ENCODE peak calls at places on chromosomes 12 and 14, in four cellular contexts. One of them, this sample, is unnamed.

GRCh38 chr12:121925361-121925725 is 7.0 kb downstream of the CFAP251 start:
- DNase-seq in IMR-90: peak
- DNase-seq in H1: no peak
- DNase-seq in H9: no peak
- DNase-seq in this sample: no peak

GRCh38 chr14:32382704-32383103 is 53.6 kb downstream of the AKAP6 start:
- DNase-seq in IMR-90: no peak
- DNase-seq in H1: no peak
- DNase-seq in H9: no peak
- DNase-seq in this sample: peak

GRCh38 chr12:3480744-3481143 is 10.3 kb upstream of the PRMT8 start:
- DNase-seq in IMR-90: no peak
- DNase-seq in H1: no peak
- DNase-seq in H9: no peak
- DNase-seq in this sample: no peak

GRCh38 chr14:31541702-31542101 is 19.5 kb upstream of the NUBPL start:
- DNase-seq in IMR-90: no peak
- DNase-seq in H1: no peak
- DNase-seq in H9: no peak
- DNase-seq in this sample: no peak

GRCh38 chr12:10220398-10221077 is 7.9 kb downstream of the GABARAPL1 start:
- DNase-seq in IMR-90: peak
- DNase-seq in H1: no peak
- DNase-seq in H9: no peak
- DNase-seq in this sample: no peak

GRCh38 chr14:69170848-69171247 is 17.9 kb upstream of the DCAF5 start:
- DNase-seq in IMR-90: peak
- DNase-seq in H1: no peak
- DNase-seq in H9: no peak
- DNase-seq in this sample: no peak

GRCh38 chr14:93648440-93649168 is 139.7 kb downstream of the PRIMA1 start:
- DNase-seq in IMR-90: no peak
- DNase-seq in H1: no peak
- DNase-seq in H9: peak
- DNase-seq in this sample: peak

GRCh38 chr14:69674546-69675245 is 63.3 kb downstream of the SUSD6 start:
- DNase-seq in IMR-90: no peak
- DNase-seq in H1: no peak
- DNase-seq in H9: no peak
- DNase-seq in this sample: no peak

GRCh38 chr14:32085182-32085844 is 8.2 kb downstream of the ARHGAP5 start:
- DNase-seq in IMR-90: no peak
- DNase-seq in H1: no peak
- DNase-seq in H9: no peak
- DNase-seq in this sample: peak

GRCh38 chr12:92028039-92028709 is 117.5 kb downstream of the BTG1 start:
- DNase-seq in IMR-90: no peak
- DNase-seq in H1: no peak
- DNase-seq in H9: no peak
- DNase-seq in this sample: no peak

GRCh38 chr12:52514471-52515318 is 5.5 kb downstream of the KRT5 start:
- DNase-seq in IMR-90: no peak
- DNase-seq in H1: no peak
- DNase-seq in H9: no peak
- DNase-seq in this sample: no peak

GRCh38 chr12:91182664-91183455 is at the start of gene DCN:
- DNase-seq in IMR-90: peak
- DNase-seq in H1: no peak
- DNase-seq in H9: no peak
- DNase-seq in this sample: no peak

GRCh38 chr12:2640281-2640680 is 154.5 kb upstream of the FKBP4 start:
- DNase-seq in IMR-90: no peak
- DNase-seq in H1: no peak
- DNase-seq in H9: no peak
- DNase-seq in this sample: no peak

GRCh38 chr14:103551338-103551762 is 11.1 kb downstream of the BAG5 start:
- DNase-seq in IMR-90: no peak
- DNase-seq in H1: no peak
- DNase-seq in H9: no peak
- DNase-seq in this sample: no peak

GRCh38 chr12:80504389-80505153 is 60.5 kb downstream of the PTPRQ start:
- DNase-seq in IMR-90: peak
- DNase-seq in H1: no peak
- DNase-seq in H9: no peak
- DNase-seq in this sample: no peak

GRCh38 chr14:59484611-59485174 is 376 bp downstream of the JKAMP start:
- DNase-seq in IMR-90: peak
- DNase-seq in H1: no peak
- DNase-seq in H9: no peak
- DNase-seq in this sample: no peak

GRCh38 chr14:80663541-80663940 is 278.0 kb downstream of the CEP128 start:
- DNase-seq in IMR-90: no peak
- DNase-seq in H1: no peak
- DNase-seq in H9: no peak
- DNase-seq in this sample: no peak

DNA sequence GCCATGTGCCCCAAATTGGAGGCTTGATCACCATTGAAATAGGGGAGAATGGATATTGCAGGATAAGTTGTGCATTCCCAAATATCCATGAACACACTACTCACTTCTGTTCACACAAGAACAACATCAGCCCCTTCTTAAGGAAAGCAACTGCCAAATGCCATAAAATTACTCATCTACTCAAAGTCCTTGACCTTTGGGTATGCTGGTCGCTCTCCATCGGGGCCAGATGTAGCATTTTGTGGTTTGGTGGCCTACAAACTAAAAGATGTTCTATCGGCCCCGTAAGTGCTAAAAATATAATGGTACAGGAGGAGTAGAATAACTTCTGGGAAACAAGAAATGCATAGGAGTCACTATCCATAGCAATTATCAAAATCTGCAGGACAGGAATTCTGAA is 362.6 kb downstream of the AEBP2 start:
- DNase-seq in IMR-90: no peak
- DNase-seq in H1: no peak
- DNase-seq in H9: no peak
- DNase-seq in this sample: no peak
- H3K56ac ChIP-seq in IMR-90: no peak
- H3K56ac ChIP-seq in H1: no peak
- H3K56ac ChIP-seq in H9: no peak
- H3K56ac ChIP-seq in this sample: no peak

GRCh38 chr14:53519137-53519536 is 366.0 kb upstream of the DDHD1 start:
- DNase-seq in IMR-90: peak
- DNase-seq in H1: no peak
- DNase-seq in H9: no peak
- DNase-seq in this sample: no peak

GRCh38 chr14:53515264-53515663 is 362.1 kb upstream of the DDHD1 start:
- DNase-seq in IMR-90: peak
- DNase-seq in H1: no peak
- DNase-seq in H9: no peak
- DNase-seq in this sample: no peak

GRCh38 chr14:53516261-53516774 is 363.2 kb upstream of the DDHD1 start:
- DNase-seq in IMR-90: peak
- DNase-seq in H1: no peak
- DNase-seq in H9: no peak
- DNase-seq in this sample: no peak

GRCh38 chr14:53520529-53520928 is 367.4 kb upstream of the DDHD1 start:
- DNase-seq in IMR-90: no peak
- DNase-seq in H1: no peak
- DNase-seq in H9: no peak
- DNase-seq in this sample: no peak

DNA sequence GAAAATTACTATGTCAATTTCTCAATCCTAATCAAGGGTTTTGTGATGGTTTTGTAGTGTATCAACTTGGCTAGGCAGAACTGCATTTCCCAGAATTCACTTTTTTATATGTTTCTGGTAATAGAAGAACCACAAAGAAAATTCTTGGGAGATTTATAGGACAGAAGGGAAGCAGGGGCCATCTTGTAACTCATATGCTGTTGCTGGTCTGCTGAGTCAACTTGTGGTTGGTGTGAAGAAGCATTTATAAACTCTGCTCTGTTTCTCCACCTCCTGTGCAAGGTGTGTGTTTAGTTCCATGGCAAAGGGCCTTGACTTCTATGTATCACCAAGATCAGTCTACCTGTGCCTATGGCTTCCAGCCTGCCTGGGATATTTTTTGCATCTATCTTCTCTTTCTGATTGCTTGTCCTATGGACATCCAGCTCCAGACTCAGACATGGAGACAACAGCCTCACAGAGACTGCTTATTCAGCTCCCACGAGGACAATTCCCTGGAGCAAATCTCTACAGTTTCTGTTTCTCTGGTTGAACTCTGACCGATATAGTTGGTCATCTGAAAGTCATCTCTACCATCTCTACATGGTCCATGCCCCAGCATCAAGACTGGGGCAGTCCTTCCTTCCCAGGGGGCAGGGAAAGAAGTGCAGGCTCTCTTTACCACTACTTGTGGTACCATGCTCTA is 364.3 kb upstream of the DDHD1 start:
- DNase-seq in IMR-90: peak
- DNase-seq in H1: no peak
- DNase-seq in H9: no peak
- DNase-seq in this sample: no peak
- H3K56ac ChIP-seq in IMR-90: peak
- H3K56ac ChIP-seq in H1: no peak
- H3K56ac ChIP-seq in H9: no peak
- H3K56ac ChIP-seq in this sample: no peak

GRCh38 chr14:23403139-23403438 is 5.0 kb downstream of the MYH6 start:
- DNase-seq in IMR-90: no peak
- DNase-seq in H1: no peak
- DNase-seq in H9: no peak
- DNase-seq in this sample: no peak

GRCh38 chr14:23405516-23406025 is 2.5 kb downstream of the MYH6 start:
- DNase-seq in IMR-90: no peak
- DNase-seq in H1: no peak
- DNase-seq in H9: no peak
- DNase-seq in this sample: no peak

GRCh38 chr14:23405096-23405495 is 3.0 kb downstream of the MYH6 start:
- DNase-seq in IMR-90: no peak
- DNase-seq in H1: no peak
- DNase-seq in H9: no peak
- DNase-seq in this sample: no peak

GRCh38 chr14:23403908-23404307 is 4.2 kb downstream of the MYH6 start:
- DNase-seq in IMR-90: no peak
- DNase-seq in H1: no peak
- DNase-seq in H9: no peak
- DNase-seq in this sample: no peak

GRCh38 chr14:23404331-23404900 is 3.7 kb downstream of the MYH6 start:
- DNase-seq in IMR-90: no peak
- DNase-seq in H1: no peak
- DNase-seq in H9: no peak
- DNase-seq in this sample: no peak
- H3K56ac ChIP-seq in IMR-90: no peak
- H3K56ac ChIP-seq in H1: no peak
- H3K56ac ChIP-seq in H9: no peak
- H3K56ac ChIP-seq in this sample: no peak

GRCh38 chr12:59030415-59030814 is 110.1 kb upstream of the LRIG3 start:
- DNase-seq in IMR-90: no peak
- DNase-seq in H1: no peak
- DNase-seq in H9: no peak
- DNase-seq in this sample: no peak
- H3K56ac ChIP-seq in IMR-90: no peak
- H3K56ac ChIP-seq in H1: no peak
- H3K56ac ChIP-seq in H9: no peak
- H3K56ac ChIP-seq in this sample: no peak